ENCODE peak calls at places on chromosomes 4 and X, in five cellular contexts. I is spleen, E is sigmoid colon, O is prostate gland, W is IMR-90. L is an unnamed sample.

GRCh38 chr4:24482871-24483270 is 101.5 kb downstream of the DHX15 start:
- DNase-seq in E (no peak), W (peak; percentile 14), I (no peak), O (no peak), L (no peak)

GRCh38 chrX:135544338-135544948 is 24.0 kb downstream of the INTS6L start:
- DNase-seq in I (no peak), E (no peak), O (no peak), W (no peak), L (peak; percentile 43)

GRCh38 chrX:97238632-97239031 is 354.9 kb downstream of the RPA4 start:
- DNase-seq in O (no peak), E (no peak), I (no peak), W (peak; percentile 55), L (no peak)

GRCh38 chr4:8916914-8917305 is 45.3 kb upstream of the HMX1 start:
- DNase-seq in I (no peak), W (no peak), O (no peak), E (no peak), L (no peak)

GRCh38 chr4:135144498-135144897 is 942.9 kb upstream of the PABPC4L start:
- DNase-seq in W (no peak), E (no peak), O (no peak), I (no peak), L (no peak)

GRCh38 chr4:118968006-118968405 is 79.4 kb downstream of the SYNPO2 start:
- DNase-seq in W (peak; percentile 87), E (peak; percentile 89), I (no peak), O (peak; percentile 52), L (peak; percentile 41)

GRCh38 chr4:172202480-172203076 is 389.4 kb downstream of the GALNTL6 start:
- DNase-seq in I (no peak), E (no peak), W (peak; percentile 18), O (no peak), L (no peak)

GRCh38 chrX:33142331-33142730 is 69.0 kb downstream of the DMD start:
- DNase-seq in I (no peak), E (no peak), W (no peak), O (no peak), L (no peak)

GRCh38 chr4:128279624-128280225 is 7.9 kb downstream of the PGRMC2 start:
- DNase-seq in E (no peak), W (no peak), O (no peak), I (no peak), L (no peak)

GRCh38 chr4:7536876-7537275 is 102.1 kb upstream of the PSAPL1 start:
- DNase-seq in E (no peak), I (no peak), W (no peak), O (no peak), L (no peak)

GRCh38 chr4:7539186-7539585 is 104.5 kb upstream of the PSAPL1 start:
- DNase-seq in O (no peak), W (no peak), I (no peak), E (no peak), L (no peak)

GRCh38 chr4:7539659-7540058 is 104.9 kb upstream of the PSAPL1 start:
- DNase-seq in O (no peak), E (no peak), I (peak; percentile 87), W (no peak), L (no peak)

GRCh38 chr4:7537853-7538252 is 103.1 kb upstream of the PSAPL1 start:
- DNase-seq in O (no peak), E (no peak), W (no peak), I (no peak), L (no peak)

GRCh38 chr4:7538518-7538917 is 103.8 kb upstream of the PSAPL1 start:
- DNase-seq in I (no peak), E (no peak), O (no peak), W (no peak), L (no peak)
- H3K27ac ChIP-seq in I (no peak overlapping the region), E (no peak overlapping the region), O (no peak overlapping the region), W (no peak overlapping the region), L (no peak overlapping the region)

GRCh38 chr4:138897818-138898226 is 117.8 kb upstream of the NOCT start:
- DNase-seq in I (no peak), O (peak; percentile 28), W (peak; percentile 94), E (no peak), L (no peak)
- H3K4me3 ChIP-seq in I (no peak overlapping the region), O (no peak overlapping the region), W (peak overlapping the region; percentile 1), E (no peak overlapping the region), L (no peak overlapping the region)

GRCh38 chr4:146104541-146104940 is 71.0 kb upstream of the LSM6 start:
- DNase-seq in O (no peak), E (no peak), W (no peak), I (no peak), L (no peak)

GRCh38 chr4:146110847-146111485 is 64.6 kb upstream of the LSM6 start:
- DNase-seq in W (no peak), I (no peak), E (no peak), O (no peak), L (no peak)

GRCh38 chr4:146105464-146105863 is 70.1 kb upstream of the LSM6 start:
- DNase-seq in W (no peak), O (no peak), I (no peak), E (no peak), L (no peak)

GRCh38 chr4:146112389-146112788 is 63.1 kb upstream of the LSM6 start:
- DNase-seq in E (no peak), I (no peak), O (no peak), W (no peak), L (no peak)

GRCh38 chr4:146107587-146107986 is 67.9 kb upstream of the LSM6 start:
- DNase-seq in W (no peak), O (no peak), I (no peak), E (no peak), L (no peak)
- TF ChIP-seq POLR2A in W (no peak), O (no peak), I (no peak), E (no peak), L (no peak)

GRCh38 chrX:16825306-16826035 is 39.2 kb downstream of the TXLNG start:
- DNase-seq in I (no peak), W (peak; percentile 42), E (no peak), O (no peak), L (no peak)
- H3K27ac ChIP-seq in I (no peak overlapping the region), W (no peak overlapping the region), E (no peak overlapping the region), O (no peak overlapping the region), L (no peak overlapping the region)

GRCh38 chrX:45774961-45775360 is 574.3 kb upstream of the DIPK2B start:
- DNase-seq in W (peak; percentile 81), O (no peak), I (no peak), E (peak; percentile 68), L (no peak)

GRCh38 chrX:45771114-45771513 is 570.4 kb upstream of the DIPK2B start:
- DNase-seq in I (no peak), O (peak; percentile 19), E (peak; percentile 77), W (peak; percentile 96), L (no peak)

GRCh38 chrX:45768666-45769065 is 568.0 kb upstream of the DIPK2B start:
- DNase-seq in O (no peak), E (no peak), W (no peak), I (no peak), L (no peak)

GRCh38 chrX:45769919-45770582 is 569.4 kb upstream of the DIPK2B start:
- DNase-seq in O (peak; percentile 58), E (peak; percentile 91), W (peak; percentile 91), I (peak; percentile 86), L (peak; percentile 73)

GRCh38 chrX:45771560-45772340 is 571.1 kb upstream of the DIPK2B start:
- DNase-seq in W (peak; percentile 80), O (no peak), E (no peak), I (peak; percentile 86), L (no peak)
- H3K4me3 ChIP-seq in W (peak overlapping the region; percentile 68), O (no peak overlapping the region), E (no peak overlapping the region), I (no peak overlapping the region), L (no peak overlapping the region)

L was measured in thyroid gland.